ENCODE peak calls at places on chromosomes 2 and 18, in eight cellular contexts. U is Peyer's patch, K is K562, F is fibroblast of lung, B is cardiac muscle cell, L is stomach, S is Panc1, G is neural progenitor cell. W is an unnamed sample. For H3K27me3 and H3K4me1, the result is how much of the 10 kb centered on the place peaks cover.

GRCh38 chr2:47422016-47422415 is 19.1 kb downstream of the MSH2 start:
- DNase-seq in U (no peak), K (no peak), F (no peak), B (peak), L (no peak), S (no peak), G (no peak), W (no peak)

GRCh38 chr2:221268631-221269030 is 303.5 kb downstream of the EPHA4 start:
- DNase-seq in U (no peak), K (no peak), F (peak), B (no peak), L (no peak), S (no peak), G (no peak), W (no peak)

GRCh38 chr2:185875532-185875931 is 136.9 kb downstream of the FSIP2 start:
- DNase-seq in U (no peak), K (no peak), F (no peak), B (no peak), L (no peak), S (no peak), G (no peak), W (no peak)

GRCh38 chr2:238940806-238941205 is 92.9 kb downstream of the TWIST2 start:
- DNase-seq in U (no peak), K (no peak), F (no peak), B (no peak), L (no peak), S (no peak), G (no peak), W (peak)

GRCh38 chr2:181471783-181472182 is 14.6 kb downstream of the ITGA4 start:
- DNase-seq in U (no peak), K (no peak), F (peak), B (no peak), L (no peak), S (no peak), G (no peak), W (no peak)

GRCh38 chr2:159211447-159212396 is 74.8 kb downstream of the WDSUB1 start:
- DNase-seq in U (no peak), K (no peak), F (peak), B (no peak), L (no peak), S (no peak), G (peak), W (no peak)

GRCh38 chr2:234722176-234722575 is 225.3 kb upstream of the ARL4C start:
- DNase-seq in U (no peak), K (no peak), F (peak), B (peak), L (no peak), S (no peak), G (no peak), W (no peak)

GRCh38 chr18:79914614-79915160 is 36.8 kb downstream of the SLC66A2 start:
- DNase-seq in U (no peak), K (no peak), F (no peak), B (no peak), L (peak), S (no peak), G (no peak), W (no peak)

GRCh38 chr2:231212329-231212845 is 14.0 kb downstream of the ARMC9 start:
- DNase-seq in U (no peak), K (no peak), F (peak), B (no peak), L (no peak), S (no peak), G (no peak), W (no peak)

GRCh38 chr18:1499265-1499664 is 594.6 kb downstream of the ADCYAP1 start:
- DNase-seq in U (no peak), K (no peak), F (no peak), B (peak), L (no peak), S (no peak), G (no peak), W (no peak)
- H3K27me3 ChIP-seq in U (under half), K (under half), F (under half), B (under half), L (under half), S (under half), G (under half), W (under half)

GRCh38 chr18:62880673-62881364 is 165.5 kb downstream of the PHLPP1 start:
- DNase-seq in U (no peak), K (no peak), F (no peak), B (no peak), L (no peak), S (no peak), G (no peak), W (no peak)

GRCh38 chr18:62881509-62882016 is 166.2 kb downstream of the PHLPP1 start:
- DNase-seq in U (no peak), K (peak), F (peak), B (peak), L (no peak), S (no peak), G (no peak), W (peak)

GRCh38 chr18:62878305-62878704 is 163.0 kb downstream of the PHLPP1 start:
- DNase-seq in U (no peak), K (no peak), F (no peak), B (no peak), L (no peak), S (no peak), G (no peak), W (no peak)

GRCh38 chr18:62877448-62878221 is 162.3 kb downstream of the PHLPP1 start:
- DNase-seq in U (no peak), K (no peak), F (peak), B (peak), L (no peak), S (no peak), G (peak), W (no peak)

GRCh38 chr18:62880034-62880433 is 164.7 kb downstream of the PHLPP1 start:
- DNase-seq in U (no peak), K (no peak), F (no peak), B (no peak), L (no peak), S (no peak), G (no peak), W (no peak)
- H3K4me1 ChIP-seq in U (under half), K (under half), F (under half), B (under half), L (under half), S (under half), G (under half), W (under half)

DNA sequence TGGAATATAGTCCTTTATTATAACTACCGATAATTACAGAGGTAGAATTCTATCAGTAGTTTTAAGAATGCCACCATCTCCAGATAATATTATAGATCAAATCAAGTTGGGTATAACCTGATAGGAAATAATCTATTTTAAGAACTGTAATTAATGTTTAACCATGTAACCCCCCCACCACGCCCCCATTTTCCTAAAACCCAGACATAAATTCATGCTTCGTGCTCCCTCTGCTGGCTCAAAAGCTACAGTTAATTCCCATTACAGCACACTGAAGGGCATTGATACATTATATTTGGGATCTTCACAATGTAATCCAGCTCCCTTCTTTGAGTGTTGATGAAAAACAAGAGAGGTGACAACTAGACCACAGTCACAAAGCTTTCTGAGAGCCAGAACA is 228.0 kb upstream of the SMAD7 start:
- DNase-seq in U (peak), K (peak), F (no peak), B (peak), L (peak), S (no peak), G (peak), W (no peak)
- TF ChIP-seq CTCF in U (peak), K (peak), F (peak), B (peak), L (no peak), S (peak), G (peak), W (peak)

DNA sequence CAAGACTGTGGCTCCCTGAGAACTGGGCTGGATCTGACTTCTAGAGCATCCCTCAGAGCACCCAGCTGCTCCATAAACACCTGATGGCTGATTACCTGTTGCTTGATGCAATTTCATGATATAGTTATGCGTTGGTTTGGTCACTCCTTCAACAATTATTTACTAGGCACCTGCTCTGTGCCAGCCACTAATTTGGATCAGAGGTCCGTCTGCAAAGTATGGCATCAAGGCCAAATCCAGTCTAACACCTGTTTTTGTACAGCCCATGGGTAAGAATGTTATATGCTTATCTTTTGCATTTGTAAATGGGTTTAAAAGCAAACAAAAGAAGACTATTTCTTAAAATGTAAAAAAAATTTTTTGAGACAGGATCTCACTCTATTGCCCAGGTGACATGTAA is 348.2 kb downstream of the ALK start:
- DNase-seq in U (no peak), K (no peak), F (no peak), B (no peak), L (no peak), S (no peak), G (no peak), W (no peak)
- H3K27me3 ChIP-seq in U (under half), K (under half), F (under half), B (under half), L (under half), S (under half), G (under half), W (under half)